ENCODE peak calls at places on chromosomes 2 and 18, in ten cellular contexts. P is T-helper 2 cell; H is stimulated activated effector memory CD8-positive, alpha-beta T cell treated with anti-CD3 and anti-CD28 coated beads, Interleukin-12 subunit alpha, Interleukin-12 subunit beta, amount 100 ng/mL, for 72 hours; F is stimulated activated CD4-positive, alpha-beta T cell treated with anti-CD3 and anti-CD28 coated beads, Interleukin-1b, Interleukin-23, amount 100 ng/mL, for 1 hour; D is amniotic stem cell; X is iris pigment epithelial cell; A is MCF 10A; K is right lobe of liver; I is frontal cortex; U is RKO. T is an unnamed sample.

GRCh38 chr2:121398853-121399252 is 113.9 kb upstream of the TFCP2L1 start:
- DNase-seq in U (no peak), I (no peak), F (no peak), K (no peak), P (no peak), D (no peak), H (no peak), A (no peak), X (peak; percentile 53), T (no peak)

GRCh38 chr18:7749510-7749981 is 182.4 kb downstream of the PTPRM start:
- DNase-seq in H (no peak), P (no peak), X (peak; percentile 86), A (no peak), I (no peak), D (no peak), F (no peak), U (no peak), K (no peak), T (no peak)

GRCh38 chr2:20578895-20579825 is 71.7 kb downstream of the HS1BP3 start:
- DNase-seq in K (no peak), F (no peak), X (peak; percentile 99), I (no peak), U (peak; percentile 64), D (peak; percentile 95), H (no peak), A (peak; percentile 93), P (no peak), T (peak; percentile 84)

GRCh38 chr2:66301073-66301766 is 133.7 kb upstream of the MEIS1 start:
- DNase-seq in K (no peak), I (no peak), H (no peak), U (no peak), F (no peak), P (no peak), X (peak; percentile 2), A (no peak), D (no peak), T (no peak)

GRCh38 chr2:204177977-204178522 is 241.5 kb downstream of the ICOS start:
- DNase-seq in I (no peak), K (peak; percentile 54), P (peak; percentile 37), F (peak; percentile 32), D (no peak), U (peak; percentile 18), A (peak; percentile 60), X (peak; percentile 10), H (peak; percentile 47), T (no peak)

GRCh38 chr2:126885701-126886121 is 13.0 kb upstream of the TEX51 start:
- DNase-seq in U (no peak), I (no peak), K (no peak), P (no peak), D (no peak), A (no peak), F (no peak), H (no peak), X (peak; percentile 12), T (no peak)

GRCh38 chr2:239306274-239307220 is 94.3 kb downstream of the HDAC4 start:
- DNase-seq in I (no peak), F (no peak), H (no peak), A (no peak), K (peak; percentile 41), U (no peak), D (no peak), P (no peak), X (no peak), T (no peak)

GRCh38 chr2:131394147-131394931 is 30.4 kb upstream of the RAB6D start:
- DNase-seq in I (no peak), U (no peak), P (no peak), F (no peak), A (no peak), H (no peak), K (no peak), D (no peak), X (peak; percentile 5), T (peak; percentile 16)

GRCh38 chr2:126302043-126302442 is 353.9 kb upstream of the GYPC start:
- DNase-seq in P (no peak), D (no peak), U (no peak), F (no peak), X (no peak), A (no peak), H (no peak), K (no peak), I (no peak), T (no peak)

GRCh38 chr2:26438926-26439325 is 37.2 kb downstream of the DRC1 start:
- DNase-seq in X (no peak), P (no peak), K (peak; percentile 27), F (no peak), D (no peak), U (no peak), H (no peak), I (no peak), A (no peak), T (no peak)

GRCh38 chr2:42084231-42084671 is 36.4 kb downstream of the PKDCC start:
- DNase-seq in K (no peak), U (no peak), X (peak; percentile 44), I (no peak), H (no peak), F (no peak), P (no peak), A (peak; percentile 27), D (no peak), T (no peak)

GRCh38 chr18:79621501-79621900 is 58.1 kb upstream of the CTDP1 start:
- DNase-seq in P (no peak), H (no peak), K (no peak), X (no peak), A (no peak), U (no peak), F (no peak), I (no peak), D (no peak), T (no peak)

GRCh38 chr2:74653589-74653984 is 460 bp upstream of the SEMA4F start:
- DNase-seq in F (no peak), P (no peak), X (no peak), A (no peak), H (no peak), K (no peak), D (no peak), U (no peak), I (no peak), T (no peak)

GRCh38 chr2:150169230-150169629 is 318.2 kb downstream of the RND3 start:
- DNase-seq in F (no peak), U (no peak), I (no peak), A (peak; percentile 38), P (no peak), D (no peak), K (peak; percentile 84), X (peak; percentile 77), H (no peak), T (no peak)

GRCh38 chr2:104945866-104946265 is 92.0 kb downstream of the POU3F3 start:
- DNase-seq in I (peak; percentile 12), U (no peak), K (no peak), P (no peak), D (no peak), X (no peak), F (no peak), H (no peak), A (no peak), T (peak; percentile 86)

GRCh38 chr2:196592912-196593881 is 46.3 kb upstream of the CCDC150 start:
- DNase-seq in H (peak; percentile 7), K (peak; percentile 51), U (no peak), X (peak; percentile 61), D (no peak), P (no peak), A (peak; percentile 30), I (peak; percentile 79), F (no peak), T (peak; percentile 66)

GRCh38 chr2:112312821-112313220 is 37.4 kb downstream of the ZC3H6 start:
- DNase-seq in A (no peak), I (no peak), F (no peak), U (no peak), P (no peak), K (no peak), X (no peak), H (no peak), D (no peak), T (no peak)

GRCh38 chr2:164826293-164827243 is 15.1 kb downstream of the COBLL1 start:
- DNase-seq in P (no peak), U (no peak), X (peak; percentile 49), K (peak; percentile 70), A (peak; percentile 64), D (no peak), H (no peak), I (no peak), F (no peak), T (no peak)

GRCh38 chr2:112480540-112481049 is 1.4 kb upstream of the TTL start:
- DNase-seq in H (no peak), P (no peak), K (no peak), X (no peak), D (no peak), A (no peak), I (no peak), U (no peak), F (no peak), T (no peak)

GRCh38 chr2:121099329-121100318 is 185.4 kb downstream of the TFCP2L1 start:
- DNase-seq in A (peak; percentile 64), K (no peak), I (no peak), D (no peak), P (no peak), X (no peak), F (no peak), U (peak; percentile 27), H (no peak), T (peak; percentile 63)

GRCh38 chr18:57789105-57789504 is 14.0 kb downstream of the ATP8B1 start:
- DNase-seq in D (no peak), K (no peak), P (no peak), I (no peak), H (no peak), X (peak; percentile 66), A (no peak), F (no peak), U (no peak), T (no peak)

GRCh38 chr2:110994250-110994961 is 126.3 kb upstream of the BCL2L11 start:
- DNase-seq in F (no peak), X (peak; percentile 20), U (no peak), I (no peak), K (no peak), A (peak; percentile 16), D (no peak), H (no peak), P (no peak), T (no peak)

GRCh38 chr2:11677146-11678055 is 7.4 kb upstream of the NTSR2 start:
- DNase-seq in F (no peak), H (no peak), I (no peak), A (no peak), D (no peak), P (no peak), X (no peak), U (no peak), K (no peak), T (peak; percentile 47)

GRCh38 chr18:61861372-61861771 is 31.4 kb downstream of the RNF152 start:
- DNase-seq in P (no peak), A (peak; percentile 13), U (no peak), X (no peak), K (no peak), F (no peak), D (no peak), H (no peak), I (no peak), T (no peak)

GRCh38 chr2:150142561-150142960 is 344.9 kb downstream of the RND3 start:
- DNase-seq in F (no peak), P (no peak), K (no peak), A (peak; percentile 49), X (peak; percentile 87), H (no peak), I (no peak), U (peak; percentile 56), D (peak; percentile 58), T (no peak)

GRCh38 chr2:241070361-241070760 is 31.7 kb downstream of the MTERF4 start:
- DNase-seq in I (no peak), P (no peak), D (no peak), U (no peak), H (no peak), K (no peak), A (no peak), X (no peak), F (no peak), T (no peak)

GRCh38 chr2:227855440-227855839 is 16.0 kb upstream of the DAW1 start:
- DNase-seq in K (no peak), P (no peak), A (no peak), D (no peak), F (no peak), X (no peak), I (no peak), U (no peak), H (no peak), T (no peak)

GRCh38 chr2:105526000-105526925 is 127.4 kb upstream of the FHL2 start:
- DNase-seq in X (no peak), P (no peak), H (no peak), A (no peak), F (no peak), I (no peak), D (no peak), K (no peak), U (no peak), T (no peak)